ENCODE peak calls at places on chromosomes 3 and 15, in five cellular contexts. J is IMR-90, F is neural crest cell, A is astrocyte of the spinal cord, N is H9. R is an unnamed sample.

GRCh38 chr15:95598456-95598855 is 732.0 kb upstream of the NR2F2 start:
- DNase-seq in F (no peak), N (no peak), J (no peak), A (no peak), R (no peak)

GRCh38 chr15:62348528-62349087 is 183.5 kb upstream of the C2CD4B start:
- DNase-seq in F (no peak), J (no peak), N (no peak), A (no peak), R (no peak)

GRCh38 chr3:21484323-21485154 is 266.5 kb downstream of the ZNF385D start:
- DNase-seq in J (peak; percentile 62), N (peak; percentile 79), A (peak; percentile 72), F (peak; percentile 53), R (peak; percentile 80)

GRCh38 chr3:15451468-15452113 is 24.2 kb downstream of the EAF1 start:
- DNase-seq in J (no peak), N (no peak), A (no peak), F (no peak), R (no peak)

GRCh38 chr3:54756330-54756731 is 171.5 kb downstream of the LRTM1 start:
- DNase-seq in F (no peak), A (peak; percentile 69), N (no peak), J (peak; percentile 94), R (no peak)

GRCh38 chr15:81740402-81740801 is 305.4 kb downstream of the MEX3B start:
- DNase-seq in A (no peak), F (no peak), J (peak; percentile 11), N (no peak), R (no peak)

GRCh38 chr3:27591321-27591711 is 107.1 kb upstream of the SLC4A7 start:
- DNase-seq in A (no peak), N (no peak), J (peak; percentile 20), F (no peak), R (no peak)

GRCh38 chr3:129233538-129233937 is 15.9 kb upstream of the COPG1 start:
- DNase-seq in N (no peak), A (no peak), J (no peak), F (no peak), R (no peak)

GRCh38 chr15:59172289-59172901 is 34.2 kb upstream of the LDHAL6B start:
- DNase-seq in F (no peak), A (no peak), N (no peak), J (no peak), R (no peak)

GRCh38 chr3:161217496-161217895 is 3.6 kb upstream of the NMD3 start:
- DNase-seq in J (no peak), F (no peak), N (no peak), A (no peak), R (no peak)

GRCh38 chr15:90872481-90873184 is 4.2 kb downstream of the FURIN start:
- DNase-seq in F (no peak), A (peak; percentile 84), J (peak; percentile 80), N (peak; percentile 30), R (no peak)

GRCh38 chr3:157499342-157499963 is 3.8 kb downstream of the VEPH1 start:
- DNase-seq in J (no peak), A (peak; percentile 22), N (peak; percentile 92), F (peak; percentile 16), R (peak; percentile 55)

GRCh38 chr15:22845289-22845900 is 6.9 kb downstream of the NIPA2 start:
- DNase-seq in J (peak; percentile 52), A (peak; percentile 20), N (peak; percentile 66), F (no peak), R (no peak)

GRCh38 chr15:76954744-76955143 is 23.2 kb downstream of the RCN2 start:
- DNase-seq in J (peak; percentile 13), F (no peak), N (no peak), A (no peak), R (no peak)

GRCh38 chr3:133135303-133135702 is 97.1 kb downstream of the TMEM108 start:
- DNase-seq in N (no peak), F (no peak), J (no peak), A (no peak), R (no peak)

GRCh38 chr3:10883478-10884234 is 67.6 kb downstream of the SLC6A11 start:
- DNase-seq in F (peak; percentile 30), A (peak; percentile 5), N (peak; percentile 38), J (peak; percentile 3), R (peak; percentile 51)

GRCh38 chr3:142709207-142709606 is 14.6 kb upstream of the TRPC1 start:
- DNase-seq in N (no peak), F (no peak), A (no peak), J (no peak), R (no peak)

GRCh38 chr3:45915518-45916231 is 27.6 kb upstream of the CXCR6 start:
- DNase-seq in J (peak; percentile 94), F (no peak), N (no peak), A (peak; percentile 78), R (no peak)

GRCh38 chr15:42139596-42139995 is 16.8 kb downstream of the PLA2G4F start:
- DNase-seq in N (no peak), F (no peak), A (no peak), J (no peak), R (no peak)

GRCh38 chr3:149542375-149543312 is 68.1 kb downstream of the TM4SF4 start:
- DNase-seq in F (no peak), A (peak; percentile 56), N (no peak), J (no peak), R (no peak)

GRCh38 chr15:73125219-73125618 is 73.0 kb downstream of the NEO1 start:
- DNase-seq in J (peak; percentile 35), N (no peak), F (no peak), A (no peak), R (no peak)

GRCh38 chr3:97827741-97828471 is 6.1 kb downstream of the CRYBG3 start:
- DNase-seq in F (no peak), J (peak; percentile 28), N (no peak), A (peak; percentile 19), R (no peak)

GRCh38 chr3:88433572-88433971 is 283.8 kb downstream of the C3orf38 start:
- DNase-seq in N (no peak), J (no peak), F (no peak), A (no peak), R (no peak)

GRCh38 chr3:112445839-112446238 is 53.4 kb downstream of the BTLA start:
- DNase-seq in F (no peak), J (no peak), A (no peak), N (no peak), R (no peak)

GRCh38 chr3:107221856-107222255 is 155.4 kb upstream of the CCDC54 start:
- DNase-seq in J (peak; percentile 65), A (no peak), N (no peak), F (no peak), R (no peak)

GRCh38 chr15:68994981-68995753 is 19.3 kb upstream of the NOX5 start:
- DNase-seq in F (no peak), J (no peak), N (no peak), A (no peak), R (no peak)

GRCh38 chr15:57559875-57560274 is 31.8 kb upstream of the MYZAP start:
- DNase-seq in J (no peak), F (peak; percentile 73), A (peak; percentile 22), N (peak; percentile 77), R (peak; percentile 82)

GRCh38 chr3:10707984-10708868 is 107.8 kb upstream of the SLC6A11 start:
- DNase-seq in N (peak; percentile 52), A (no peak), J (no peak), F (no peak), R (no peak)

GRCh38 chr3:193317901-193318300 is 60.7 kb downstream of the ATP13A5 start:
- DNase-seq in A (no peak), N (no peak), F (no peak), J (no peak), R (no peak)

GRCh38 chr3:197289726-197290125 is 8.7 kb downstream of the DLG1 start:
- DNase-seq in N (no peak), A (no peak), J (peak; percentile 29), F (no peak), R (no peak)

GRCh38 chr3:144875251-144875650 is 903.6 kb downstream of the DIPK2A start:
- DNase-seq in J (no peak), N (no peak), F (no peak), A (peak; percentile 14), R (no peak)

GRCh38 chr3:84836961-84837360 is 121.8 kb upstream of the CADM2 start:
- DNase-seq in J (no peak), N (peak; percentile 93), A (no peak), F (no peak), R (peak; percentile 22)

GRCh38 chr15:63493451-63493850 is 10.9 kb upstream of the USP3 start:
- DNase-seq in F (no peak), N (no peak), J (no peak), A (no peak), R (no peak)
- TF ChIP-seq CTCF in F (no peak), N (no peak), J (no peak), A (no peak), R (no peak)

GRCh38 chr15:100650685-100651084 is 48.3 kb downstream of the ASB7 start:
- DNase-seq in F (no peak), J (no peak), A (no peak), N (no peak), R (no peak)
- TF ChIP-seq CTCF in F (peak; percentile 38), J (no peak), A (peak; percentile 9), N (peak; percentile 63), R (no peak)

GRCh38 chr3:172033392-172033791 is 6.0 kb upstream of the FNDC3B start:
- DNase-seq in F (no peak), J (no peak), N (no peak), A (no peak), R (no peak)

GRCh38 chr3:172038823-172039222 is 555 bp upstream of the FNDC3B start:
- DNase-seq in N (peak; percentile 47), F (no peak), A (no peak), J (peak; percentile 49), R (no peak)

GRCh38 chr3:172031957-172032356 is 7.4 kb upstream of the FNDC3B start:
- DNase-seq in N (no peak), A (no peak), J (no peak), F (no peak), R (no peak)

GRCh38 chr3:172036541-172037215 is 2.7 kb upstream of the FNDC3B start:
- DNase-seq in N (no peak), F (no peak), J (no peak), A (no peak), R (no peak)

DNA sequence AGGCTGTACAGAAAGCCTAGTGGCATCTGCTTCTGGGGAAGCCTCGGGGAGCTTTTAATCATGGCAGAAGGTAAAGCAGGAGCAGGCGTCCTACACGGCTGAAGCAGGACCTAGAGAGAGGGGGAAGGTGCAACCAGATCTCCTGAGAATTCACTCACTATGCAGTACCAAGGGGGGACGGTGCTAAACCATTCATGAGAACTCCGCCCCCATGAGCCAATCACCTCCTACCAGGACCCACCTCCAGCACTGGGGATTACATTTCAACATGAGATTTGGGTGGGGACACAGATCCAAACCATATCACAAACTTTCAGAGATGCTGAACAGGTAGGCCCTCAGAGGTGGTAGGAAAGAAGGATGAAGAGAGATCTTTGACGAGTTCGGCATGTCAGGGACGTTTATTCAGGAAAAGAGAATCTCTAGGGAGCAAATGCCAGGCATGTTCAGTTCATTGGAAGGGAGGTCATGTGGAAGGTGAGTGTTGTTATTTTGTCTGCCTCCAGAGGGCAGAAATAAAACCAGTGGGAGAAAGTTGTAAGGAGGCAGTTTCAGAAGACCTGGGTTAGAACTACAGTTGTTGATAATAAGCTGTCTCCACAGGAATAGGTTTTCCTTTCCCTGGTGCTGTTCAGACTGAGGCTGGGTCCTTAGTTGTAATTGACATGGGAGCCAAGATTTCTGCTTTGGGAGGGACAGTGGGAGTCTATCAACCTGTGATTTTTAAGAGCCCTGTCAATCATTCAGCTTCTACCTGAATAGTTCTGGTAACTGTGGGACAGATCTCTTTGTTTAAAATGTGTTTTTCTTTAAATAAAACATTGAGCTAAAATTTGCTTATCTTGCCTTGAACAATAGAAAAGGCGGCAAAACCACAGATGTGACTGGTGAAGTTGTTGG is 4.3 kb upstream of the FNDC3B start:
- DNase-seq in F (no peak), J (peak; percentile 33), A (no peak), N (peak; percentile 77), R (peak; percentile 31)
- TF ChIP-seq CTCF in F (peak; percentile 57), J (peak; percentile 45), A (peak; percentile 40), N (peak; percentile 69), R (peak; percentile 60)

GRCh38 chr15:74396445-74397238 is 29.2 kb upstream of the CYP11A1 start:
- DNase-seq in N (no peak), J (peak; percentile 89), A (peak; percentile 80), F (no peak), R (no peak)
- TF ChIP-seq CTCF in N (no peak), J (peak; percentile 12), A (no peak), F (no peak), R (no peak)